ENCODE peak calls at places on chromosomes 1 and 21, in four cellular contexts. One of them, this sample, is unnamed.
A peak's percentile ranks its signal among the peaks of the same experiment; 100 is the strongest.

GRCh38 chr1:49226758-49227157 is 450.1 kb upstream of the BEND5 start:
- DNase-seq in KBM-7: no peak
- DNase-seq in brain microvascular endothelial cell: no peak
- DNase-seq in endothelial cell: no peak
- DNase-seq in this sample: no peak

GRCh38 chr21:45347048-45347711 is 57.8 kb upstream of the COL18A1 start:
- DNase-seq in KBM-7: no peak
- DNase-seq in brain microvascular endothelial cell: no peak
- DNase-seq in endothelial cell: no peak
- DNase-seq in this sample: peak; percentile 31

GRCh38 chr1:155125946-155126493 is 1.7 kb upstream of the EFNA1 start:
- DNase-seq in KBM-7: no peak
- DNase-seq in brain microvascular endothelial cell: no peak
- DNase-seq in endothelial cell: peak; percentile 22
- DNase-seq in this sample: no peak

GRCh38 chr1:218224101-218224500 is 61.0 kb upstream of the RRP15 start:
- DNase-seq in KBM-7: no peak
- DNase-seq in brain microvascular endothelial cell: no peak
- DNase-seq in endothelial cell: no peak
- DNase-seq in this sample: no peak

GRCh38 chr21:33924079-33924765 is 8.6 kb upstream of the ATP5PO start:
- DNase-seq in KBM-7: peak; percentile 81
- DNase-seq in brain microvascular endothelial cell: peak; percentile 69
- DNase-seq in endothelial cell: peak; percentile 89
- DNase-seq in this sample: peak; percentile 84

GRCh38 chr1:200899451-200899915 is 4.8 kb downstream of the INAVA start:
- DNase-seq in KBM-7: no peak
- DNase-seq in brain microvascular endothelial cell: no peak
- DNase-seq in endothelial cell: no peak
- DNase-seq in this sample: no peak

GRCh38 chr1:46523556-46524443 is 27.6 kb downstream of the KNCN start:
- DNase-seq in KBM-7: no peak
- DNase-seq in brain microvascular endothelial cell: no peak
- DNase-seq in endothelial cell: no peak
- DNase-seq in this sample: no peak

GRCh38 chr1:43437031-43437973 is 16.4 kb downstream of the HYI start:
- DNase-seq in KBM-7: no peak
- DNase-seq in brain microvascular endothelial cell: no peak
- DNase-seq in endothelial cell: no peak
- DNase-seq in this sample: no peak

GRCh38 chr21:33801424-33802405 is 113.9 kb downstream of the ATP5PO start:
- DNase-seq in KBM-7: peak; percentile 17
- DNase-seq in brain microvascular endothelial cell: peak; percentile 55
- DNase-seq in endothelial cell: no peak
- DNase-seq in this sample: no peak

GRCh38 chr21:31952828-31953227 is 80.0 kb downstream of the HUNK start:
- DNase-seq in KBM-7: no peak
- DNase-seq in brain microvascular endothelial cell: no peak
- DNase-seq in endothelial cell: no peak
- DNase-seq in this sample: no peak

GRCh38 chr1:243474384-243474851 is 218.6 kb downstream of the SDCCAG8 start:
- DNase-seq in KBM-7: no peak
- DNase-seq in brain microvascular endothelial cell: no peak
- DNase-seq in endothelial cell: no peak
- DNase-seq in this sample: peak; percentile 84

GRCh38 chr1:178145605-178146004 is 51.7 kb downstream of the RASAL2 start:
- DNase-seq in KBM-7: no peak
- DNase-seq in brain microvascular endothelial cell: no peak
- DNase-seq in endothelial cell: no peak
- DNase-seq in this sample: no peak

GRCh38 chr1:161119017-161119378 is 1.1 kb downstream of the NIT1 start:
- DNase-seq in KBM-7: no peak
- DNase-seq in brain microvascular endothelial cell: no peak
- DNase-seq in endothelial cell: peak; percentile 27
- DNase-seq in this sample: no peak

GRCh38 chr1:172661107-172661506 is 2.2 kb downstream of the FASLG start:
- DNase-seq in KBM-7: no peak
- DNase-seq in brain microvascular endothelial cell: no peak
- DNase-seq in endothelial cell: no peak
- DNase-seq in this sample: no peak

GRCh38 chr1:78645728-78646127 is 3.9 kb upstream of the IFI44 start:
- DNase-seq in KBM-7: peak; percentile 77
- DNase-seq in brain microvascular endothelial cell: no peak
- DNase-seq in endothelial cell: no peak
- DNase-seq in this sample: no peak

GRCh38 chr1:167789501-167789900 is 67.7 kb downstream of the MPZL1 start:
- DNase-seq in KBM-7: no peak
- DNase-seq in brain microvascular endothelial cell: peak; percentile 44
- DNase-seq in endothelial cell: no peak
- DNase-seq in this sample: no peak

GRCh38 chr1:175172503-175172902 is 20.1 kb downstream of the KIAA0040 start:
- DNase-seq in KBM-7: no peak
- DNase-seq in brain microvascular endothelial cell: no peak
- DNase-seq in endothelial cell: no peak
- DNase-seq in this sample: no peak

GRCh38 chr1:107057197-107058133 is 991 bp downstream of the PRMT6 start:
- DNase-seq in KBM-7: peak; percentile 63
- DNase-seq in brain microvascular endothelial cell: peak; percentile 27
- DNase-seq in endothelial cell: peak; percentile 58
- DNase-seq in this sample: peak; percentile 92